ENCODE peak calls at places on chromosomes 3 and 15, in ten cellular contexts. One of them, this sample, is unnamed. For H3K27me3, the result is how much of the 10 kb centered on the place peaks cover.

GRCh38 chr3:4460334-4460733 is 6.7 kb downstream of the SUMF1 start:
- DNase-seq in neuronal stem cell: no peak
- DNase-seq in GM23248: no peak
- DNase-seq in fibroblast of lung: no peak
- DNase-seq in astrocyte: no peak
- DNase-seq in aorta: no peak
- DNase-seq in trophoblast cell: no peak
- DNase-seq in bronchial epithelial cell: no peak
- DNase-seq in GM06990: no peak
- DNase-seq in thoracic aorta: no peak
- DNase-seq in this sample: no peak

GRCh38 chr3:43455233-43455632 is 166.6 kb downstream of the ANO10 start:
- DNase-seq in neuronal stem cell: no peak
- DNase-seq in aorta: no peak
- DNase-seq in trophoblast cell: peak
- DNase-seq in thoracic aorta: no peak
- DNase-seq in GM06990: no peak
- DNase-seq in fibroblast of lung: peak
- DNase-seq in GM23248: peak
- DNase-seq in bronchial epithelial cell: peak
- DNase-seq in astrocyte: peak
- DNase-seq in this sample: no peak

GRCh38 chr15:52183562-52184173 is 7.5 kb downstream of the GNB5 start:
- DNase-seq in thoracic aorta: no peak
- DNase-seq in GM06990: no peak
- DNase-seq in trophoblast cell: peak
- DNase-seq in astrocyte: no peak
- DNase-seq in GM23248: peak
- DNase-seq in neuronal stem cell: peak
- DNase-seq in bronchial epithelial cell: peak
- DNase-seq in aorta: no peak
- DNase-seq in fibroblast of lung: peak
- DNase-seq in this sample: peak

GRCh38 chr3:125146601-125147490 is 65.7 kb downstream of the SLC12A8 start:
- DNase-seq in aorta: no peak
- DNase-seq in trophoblast cell: no peak
- DNase-seq in fibroblast of lung: no peak
- DNase-seq in GM06990: peak
- DNase-seq in astrocyte: no peak
- DNase-seq in thoracic aorta: no peak
- DNase-seq in GM23248: no peak
- DNase-seq in neuronal stem cell: no peak
- DNase-seq in bronchial epithelial cell: no peak
- DNase-seq in this sample: no peak

GRCh38 chr3:150146891-150147761 is 176.4 kb upstream of the PFN2 start:
- DNase-seq in aorta: peak
- DNase-seq in GM23248: peak
- DNase-seq in thoracic aorta: peak
- DNase-seq in neuronal stem cell: no peak
- DNase-seq in astrocyte: peak
- DNase-seq in fibroblast of lung: peak
- DNase-seq in trophoblast cell: no peak
- DNase-seq in bronchial epithelial cell: peak
- DNase-seq in GM06990: peak
- DNase-seq in this sample: no peak

GRCh38 chr3:177150970-177151627 is 46.2 kb downstream of the TBL1XR1 start:
- DNase-seq in fibroblast of lung: peak
- DNase-seq in astrocyte: peak
- DNase-seq in GM06990: peak
- DNase-seq in aorta: no peak
- DNase-seq in thoracic aorta: no peak
- DNase-seq in trophoblast cell: no peak
- DNase-seq in bronchial epithelial cell: peak
- DNase-seq in neuronal stem cell: no peak
- DNase-seq in GM23248: peak
- DNase-seq in this sample: no peak

GRCh38 chr3:87437765-87438164 is 161.4 kb upstream of the POU1F1 start:
- DNase-seq in aorta: no peak
- DNase-seq in fibroblast of lung: no peak
- DNase-seq in GM06990: no peak
- DNase-seq in astrocyte: peak
- DNase-seq in GM23248: peak
- DNase-seq in bronchial epithelial cell: peak
- DNase-seq in neuronal stem cell: no peak
- DNase-seq in thoracic aorta: no peak
- DNase-seq in trophoblast cell: peak
- DNase-seq in this sample: no peak

GRCh38 chr15:93052090-93052892 is 36.7 kb downstream of the RGMA start:
- DNase-seq in neuronal stem cell: no peak
- DNase-seq in astrocyte: no peak
- DNase-seq in trophoblast cell: no peak
- DNase-seq in thoracic aorta: no peak
- DNase-seq in GM23248: no peak
- DNase-seq in fibroblast of lung: no peak
- DNase-seq in aorta: no peak
- DNase-seq in GM06990: no peak
- DNase-seq in bronchial epithelial cell: no peak
- DNase-seq in this sample: peak

GRCh38 chr3:33317963-33318708 is 40.9 kb downstream of the FBXL2 start:
- DNase-seq in aorta: no peak
- DNase-seq in thoracic aorta: no peak
- DNase-seq in neuronal stem cell: no peak
- DNase-seq in GM06990: peak
- DNase-seq in bronchial epithelial cell: peak
- DNase-seq in trophoblast cell: peak
- DNase-seq in GM23248: no peak
- DNase-seq in fibroblast of lung: no peak
- DNase-seq in astrocyte: no peak
- DNase-seq in this sample: no peak

GRCh38 chr3:144273611-144274010 is 302.0 kb downstream of the DIPK2A start:
- DNase-seq in fibroblast of lung: peak
- DNase-seq in astrocyte: peak
- DNase-seq in GM23248: peak
- DNase-seq in GM06990: no peak
- DNase-seq in neuronal stem cell: no peak
- DNase-seq in trophoblast cell: no peak
- DNase-seq in aorta: no peak
- DNase-seq in thoracic aorta: no peak
- DNase-seq in bronchial epithelial cell: peak
- DNase-seq in this sample: no peak

GRCh38 chr3:124811441-124811840 is 75.7 kb downstream of the ITGB5 start:
- DNase-seq in bronchial epithelial cell: no peak
- DNase-seq in neuronal stem cell: no peak
- DNase-seq in GM06990: no peak
- DNase-seq in thoracic aorta: no peak
- DNase-seq in trophoblast cell: no peak
- DNase-seq in fibroblast of lung: peak
- DNase-seq in GM23248: peak
- DNase-seq in aorta: no peak
- DNase-seq in astrocyte: peak
- DNase-seq in this sample: no peak

GRCh38 chr3:9247361-9248231 is 1.9 kb downstream of the SRGAP3 start:
- DNase-seq in trophoblast cell: no peak
- DNase-seq in thoracic aorta: no peak
- DNase-seq in neuronal stem cell: no peak
- DNase-seq in fibroblast of lung: no peak
- DNase-seq in GM23248: peak
- DNase-seq in astrocyte: no peak
- DNase-seq in GM06990: no peak
- DNase-seq in bronchial epithelial cell: peak
- DNase-seq in aorta: no peak
- DNase-seq in this sample: no peak

GRCh38 chr3:9246196-9246595 is 3.2 kb downstream of the SRGAP3 start:
- DNase-seq in GM06990: no peak
- DNase-seq in GM23248: no peak
- DNase-seq in neuronal stem cell: no peak
- DNase-seq in bronchial epithelial cell: no peak
- DNase-seq in astrocyte: no peak
- DNase-seq in thoracic aorta: no peak
- DNase-seq in aorta: no peak
- DNase-seq in trophoblast cell: peak
- DNase-seq in fibroblast of lung: no peak
- DNase-seq in this sample: no peak

GRCh38 chr3:9249273-9250192 is at the start of gene SRGAP3:
- DNase-seq in trophoblast cell: peak
- DNase-seq in astrocyte: peak
- DNase-seq in fibroblast of lung: peak
- DNase-seq in GM06990: peak
- DNase-seq in GM23248: peak
- DNase-seq in bronchial epithelial cell: peak
- DNase-seq in aorta: peak
- DNase-seq in neuronal stem cell: peak
- DNase-seq in thoracic aorta: peak
- DNase-seq in this sample: peak

GRCh38 chr3:9250236-9250635 is 790 bp upstream of the SRGAP3 start:
- DNase-seq in trophoblast cell: no peak
- DNase-seq in neuronal stem cell: no peak
- DNase-seq in GM06990: no peak
- DNase-seq in aorta: no peak
- DNase-seq in GM23248: peak
- DNase-seq in astrocyte: no peak
- DNase-seq in thoracic aorta: no peak
- DNase-seq in bronchial epithelial cell: no peak
- DNase-seq in fibroblast of lung: no peak
- DNase-seq in this sample: no peak

GRCh38 chr3:9248232-9249191 is 934 bp downstream of the SRGAP3 start:
- DNase-seq in astrocyte: no peak
- DNase-seq in aorta: no peak
- DNase-seq in neuronal stem cell: no peak
- DNase-seq in GM23248: peak
- DNase-seq in fibroblast of lung: no peak
- DNase-seq in thoracic aorta: no peak
- DNase-seq in GM06990: no peak
- DNase-seq in trophoblast cell: no peak
- DNase-seq in bronchial epithelial cell: peak
- DNase-seq in this sample: no peak
- H3K4me3 ChIP-seq in astrocyte: peak
- H3K4me3 ChIP-seq in aorta: peak
- H3K4me3 ChIP-seq in neuronal stem cell: peak
- H3K4me3 ChIP-seq in GM23248: peak
- H3K4me3 ChIP-seq in fibroblast of lung: peak
- H3K4me3 ChIP-seq in thoracic aorta: peak
- H3K4me3 ChIP-seq in GM06990: peak
- H3K4me3 ChIP-seq in trophoblast cell: no peak
- H3K4me3 ChIP-seq in bronchial epithelial cell: peak
- H3K4me3 ChIP-seq in this sample: peak

GRCh38 chr3:138933981-138934691 is 12.8 kb downstream of the FOXL2 start:
- DNase-seq in GM06990: no peak
- DNase-seq in thoracic aorta: no peak
- DNase-seq in bronchial epithelial cell: no peak
- DNase-seq in astrocyte: no peak
- DNase-seq in neuronal stem cell: no peak
- DNase-seq in GM23248: no peak
- DNase-seq in fibroblast of lung: no peak
- DNase-seq in aorta: no peak
- DNase-seq in trophoblast cell: no peak
- DNase-seq in this sample: no peak
- H3K27me3 ChIP-seq in GM06990: under half
- H3K27me3 ChIP-seq in thoracic aorta: under half
- H3K27me3 ChIP-seq in bronchial epithelial cell: under half
- H3K27me3 ChIP-seq in astrocyte: under half
- H3K27me3 ChIP-seq in neuronal stem cell: half or more
- H3K27me3 ChIP-seq in GM23248: under half
- H3K27me3 ChIP-seq in fibroblast of lung: under half
- H3K27me3 ChIP-seq in aorta: under half
- H3K27me3 ChIP-seq in trophoblast cell: under half
- H3K27me3 ChIP-seq in this sample: under half

GRCh38 chr15:98143116-98143515 is 182.6 kb downstream of the ARRDC4 start:
- DNase-seq in aorta: no peak
- DNase-seq in GM06990: no peak
- DNase-seq in thoracic aorta: no peak
- DNase-seq in fibroblast of lung: no peak
- DNase-seq in trophoblast cell: peak
- DNase-seq in neuronal stem cell: no peak
- DNase-seq in astrocyte: no peak
- DNase-seq in bronchial epithelial cell: no peak
- DNase-seq in GM23248: no peak
- DNase-seq in this sample: no peak

GRCh38 chr15:98144388-98144787 is 183.9 kb downstream of the ARRDC4 start:
- DNase-seq in fibroblast of lung: no peak
- DNase-seq in astrocyte: no peak
- DNase-seq in aorta: no peak
- DNase-seq in neuronal stem cell: no peak
- DNase-seq in thoracic aorta: no peak
- DNase-seq in bronchial epithelial cell: peak
- DNase-seq in GM06990: no peak
- DNase-seq in GM23248: no peak
- DNase-seq in trophoblast cell: no peak
- DNase-seq in this sample: no peak

GRCh38 chr15:98147415-98147814 is 186.9 kb downstream of the ARRDC4 start:
- DNase-seq in bronchial epithelial cell: no peak
- DNase-seq in neuronal stem cell: no peak
- DNase-seq in fibroblast of lung: no peak
- DNase-seq in GM06990: no peak
- DNase-seq in trophoblast cell: no peak
- DNase-seq in astrocyte: no peak
- DNase-seq in aorta: no peak
- DNase-seq in thoracic aorta: no peak
- DNase-seq in GM23248: no peak
- DNase-seq in this sample: no peak

GRCh38 chr15:98142584-98142983 is 182.1 kb downstream of the ARRDC4 start:
- DNase-seq in astrocyte: no peak
- DNase-seq in bronchial epithelial cell: no peak
- DNase-seq in neuronal stem cell: no peak
- DNase-seq in aorta: no peak
- DNase-seq in thoracic aorta: no peak
- DNase-seq in trophoblast cell: no peak
- DNase-seq in GM23248: no peak
- DNase-seq in GM06990: no peak
- DNase-seq in fibroblast of lung: no peak
- DNase-seq in this sample: peak

GRCh38 chr15:98146031-98146430 is 185.5 kb downstream of the ARRDC4 start:
- DNase-seq in aorta: no peak
- DNase-seq in GM23248: no peak
- DNase-seq in thoracic aorta: no peak
- DNase-seq in bronchial epithelial cell: no peak
- DNase-seq in GM06990: no peak
- DNase-seq in astrocyte: no peak
- DNase-seq in fibroblast of lung: no peak
- DNase-seq in neuronal stem cell: no peak
- DNase-seq in trophoblast cell: no peak
- DNase-seq in this sample: no peak
- H3K4me3 ChIP-seq in aorta: no peak
- H3K4me3 ChIP-seq in GM23248: no peak
- H3K4me3 ChIP-seq in thoracic aorta: no peak
- H3K4me3 ChIP-seq in bronchial epithelial cell: no peak
- H3K4me3 ChIP-seq in GM06990: no peak
- H3K4me3 ChIP-seq in astrocyte: no peak
- H3K4me3 ChIP-seq in fibroblast of lung: no peak
- H3K4me3 ChIP-seq in neuronal stem cell: no peak
- H3K4me3 ChIP-seq in trophoblast cell: no peak
- H3K4me3 ChIP-seq in this sample: no peak

DNA sequence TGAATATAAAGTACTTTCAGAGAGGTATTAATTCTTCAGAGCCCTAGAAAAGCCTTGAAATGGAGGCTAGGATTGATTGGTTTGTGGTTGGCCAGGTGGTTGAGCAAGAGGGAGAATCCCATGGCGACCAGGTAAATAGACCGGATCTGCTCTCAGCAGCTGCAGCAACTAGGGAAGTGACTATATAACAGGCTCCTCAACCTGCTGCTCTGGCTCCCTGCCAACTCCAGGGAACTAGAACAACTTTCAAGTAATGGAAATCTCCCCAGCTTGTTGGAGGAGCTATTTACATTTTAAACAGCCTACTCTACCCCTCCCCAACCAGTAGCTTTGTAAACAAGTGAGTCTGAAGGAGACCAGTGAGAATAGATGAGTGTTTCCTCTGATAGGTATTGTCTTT is 121.8 kb upstream of the CADM2 start:
- DNase-seq in GM23248: no peak
- DNase-seq in aorta: no peak
- DNase-seq in trophoblast cell: peak
- DNase-seq in GM06990: no peak
- DNase-seq in thoracic aorta: no peak
- DNase-seq in astrocyte: no peak
- DNase-seq in neuronal stem cell: no peak
- DNase-seq in bronchial epithelial cell: peak
- DNase-seq in fibroblast of lung: no peak
- DNase-seq in this sample: peak
- H3K27me3 ChIP-seq in GM23248: under half
- H3K27me3 ChIP-seq in aorta: under half
- H3K27me3 ChIP-seq in trophoblast cell: under half
- H3K27me3 ChIP-seq in GM06990: under half
- H3K27me3 ChIP-seq in thoracic aorta: under half
- H3K27me3 ChIP-seq in astrocyte: under half
- H3K27me3 ChIP-seq in neuronal stem cell: under half
- H3K27me3 ChIP-seq in bronchial epithelial cell: under half
- H3K27me3 ChIP-seq in fibroblast of lung: under half
- H3K27me3 ChIP-seq in this sample: under half

This sample was measured in H7.